ENCODE peak calls at places on chromosomes 11 and 22, in six cellular contexts. One of them, this sample, is unnamed.
A peak's percentile ranks its signal among the peaks of the same experiment; 100 is the strongest.

GRCh38 chr11:75931124-75931523 is 116.1 kb downstream of the UVRAG start:
- DNase-seq in chondrocyte: no peak
- DNase-seq in progenitor cell of endocrine pancreas: no peak
- DNase-seq in WTC11: no peak
- DNase-seq in Calu3: no peak
- DNase-seq in lower leg skin: no peak
- DNase-seq in this sample: no peak

GRCh38 chr11:8732748-8733241 is 50.2 kb downstream of the RPL27A start:
- DNase-seq in WTC11: no peak
- DNase-seq in lower leg skin: no peak
- DNase-seq in Calu3: no peak
- DNase-seq in chondrocyte: no peak
- DNase-seq in progenitor cell of endocrine pancreas: no peak
- DNase-seq in this sample: no peak

GRCh38 chr11:114169321-114169749 is 109.8 kb downstream of the ZBTB16 start:
- DNase-seq in lower leg skin: peak; percentile 93
- DNase-seq in chondrocyte: no peak
- DNase-seq in Calu3: no peak
- DNase-seq in WTC11: no peak
- DNase-seq in progenitor cell of endocrine pancreas: no peak
- DNase-seq in this sample: no peak

GRCh38 chr11:20671856-20672546 is 2.6 kb downstream of the NELL1 start:
- DNase-seq in progenitor cell of endocrine pancreas: no peak
- DNase-seq in lower leg skin: no peak
- DNase-seq in Calu3: no peak
- DNase-seq in chondrocyte: no peak
- DNase-seq in WTC11: no peak
- DNase-seq in this sample: no peak

GRCh38 chr11:75536786-75537629 is 11.3 kb upstream of the GDPD5 start:
- DNase-seq in chondrocyte: no peak
- DNase-seq in Calu3: peak; percentile 69
- DNase-seq in WTC11: no peak
- DNase-seq in lower leg skin: no peak
- DNase-seq in progenitor cell of endocrine pancreas: no peak
- DNase-seq in this sample: no peak

GRCh38 chr11:59551651-59552521 is 40.5 kb downstream of the OR4D9 start:
- DNase-seq in lower leg skin: peak; percentile 83
- DNase-seq in progenitor cell of endocrine pancreas: no peak
- DNase-seq in Calu3: no peak
- DNase-seq in WTC11: peak; percentile 44
- DNase-seq in chondrocyte: no peak
- DNase-seq in this sample: peak; percentile 57

GRCh38 chr11:87092159-87092558 is 54.4 kb downstream of the TMEM135 start:
- DNase-seq in progenitor cell of endocrine pancreas: no peak
- DNase-seq in WTC11: no peak
- DNase-seq in lower leg skin: no peak
- DNase-seq in chondrocyte: no peak
- DNase-seq in Calu3: no peak
- DNase-seq in this sample: no peak

GRCh38 chr11:71342951-71343827 is 90.8 kb upstream of the SHANK2 start:
- DNase-seq in lower leg skin: no peak
- DNase-seq in chondrocyte: no peak
- DNase-seq in progenitor cell of endocrine pancreas: peak; percentile 54
- DNase-seq in WTC11: peak; percentile 84
- DNase-seq in Calu3: peak; percentile 76
- DNase-seq in this sample: peak; percentile 43

GRCh38 chr22:39434243-39434653 is 22.6 kb upstream of the MGAT3 start:
- DNase-seq in chondrocyte: no peak
- DNase-seq in WTC11: no peak
- DNase-seq in progenitor cell of endocrine pancreas: no peak
- DNase-seq in lower leg skin: no peak
- DNase-seq in Calu3: no peak
- DNase-seq in this sample: no peak

GRCh38 chr22:44882226-44882905 is 127.4 kb downstream of the PHF21B start:
- DNase-seq in chondrocyte: peak; percentile 62
- DNase-seq in Calu3: no peak
- DNase-seq in WTC11: no peak
- DNase-seq in progenitor cell of endocrine pancreas: no peak
- DNase-seq in lower leg skin: peak; percentile 54
- DNase-seq in this sample: no peak

GRCh38 chr22:47063071-47063509 is 300.6 kb downstream of the TBC1D22A start:
- DNase-seq in WTC11: no peak
- DNase-seq in progenitor cell of endocrine pancreas: no peak
- DNase-seq in chondrocyte: peak; percentile 74
- DNase-seq in lower leg skin: peak; percentile 66
- DNase-seq in Calu3: no peak
- DNase-seq in this sample: no peak

GRCh38 chr22:31579835-31580242 is 82.2 kb downstream of the PISD start:
- DNase-seq in lower leg skin: peak; percentile 17
- DNase-seq in progenitor cell of endocrine pancreas: no peak
- DNase-seq in chondrocyte: no peak
- DNase-seq in Calu3: no peak
- DNase-seq in WTC11: no peak
- DNase-seq in this sample: no peak

GRCh38 chr11:30333405-30333804 is 10.5 kb downstream of the ARL14EP start:
- DNase-seq in progenitor cell of endocrine pancreas: no peak
- DNase-seq in Calu3: peak; percentile 16
- DNase-seq in WTC11: no peak
- DNase-seq in chondrocyte: no peak
- DNase-seq in lower leg skin: no peak
- DNase-seq in this sample: no peak

GRCh38 chr11:70952171-70952570 is 300.2 kb downstream of the SHANK2 start:
- DNase-seq in progenitor cell of endocrine pancreas: no peak
- DNase-seq in lower leg skin: no peak
- DNase-seq in WTC11: no peak
- DNase-seq in chondrocyte: no peak
- DNase-seq in Calu3: no peak
- DNase-seq in this sample: no peak

GRCh38 chr22:45155050-45155840 is 8.5 kb upstream of the NUP50 start:
- DNase-seq in lower leg skin: no peak
- DNase-seq in progenitor cell of endocrine pancreas: no peak
- DNase-seq in Calu3: no peak
- DNase-seq in WTC11: no peak
- DNase-seq in chondrocyte: no peak
- DNase-seq in this sample: no peak

GRCh38 chr11:120022617-120023016 is 115.3 kb downstream of the TRIM29 start:
- DNase-seq in chondrocyte: no peak
- DNase-seq in progenitor cell of endocrine pancreas: no peak
- DNase-seq in Calu3: no peak
- DNase-seq in lower leg skin: peak; percentile 54
- DNase-seq in WTC11: no peak
- DNase-seq in this sample: no peak

GRCh38 chr11:76666408-76666807 is 4.1 kb downstream of the LRRC32 start:
- DNase-seq in lower leg skin: peak; percentile 87
- DNase-seq in Calu3: no peak
- DNase-seq in progenitor cell of endocrine pancreas: no peak
- DNase-seq in WTC11: no peak
- DNase-seq in chondrocyte: peak; percentile 88
- DNase-seq in this sample: no peak

GRCh38 chr22:39214383-39215069 is 30.3 kb downstream of the PDGFB start:
- DNase-seq in Calu3: peak; percentile 76
- DNase-seq in chondrocyte: peak; percentile 38
- DNase-seq in lower leg skin: peak; percentile 48
- DNase-seq in progenitor cell of endocrine pancreas: no peak
- DNase-seq in WTC11: peak; percentile 57
- DNase-seq in this sample: no peak

GRCh38 chr11:279966-280761 is 2.0 kb downstream of the NLRP6 start:
- DNase-seq in progenitor cell of endocrine pancreas: no peak
- DNase-seq in WTC11: peak; percentile 46
- DNase-seq in lower leg skin: peak; percentile 84
- DNase-seq in chondrocyte: peak; percentile 77
- DNase-seq in Calu3: peak; percentile 27
- DNase-seq in this sample: no peak

DNA sequence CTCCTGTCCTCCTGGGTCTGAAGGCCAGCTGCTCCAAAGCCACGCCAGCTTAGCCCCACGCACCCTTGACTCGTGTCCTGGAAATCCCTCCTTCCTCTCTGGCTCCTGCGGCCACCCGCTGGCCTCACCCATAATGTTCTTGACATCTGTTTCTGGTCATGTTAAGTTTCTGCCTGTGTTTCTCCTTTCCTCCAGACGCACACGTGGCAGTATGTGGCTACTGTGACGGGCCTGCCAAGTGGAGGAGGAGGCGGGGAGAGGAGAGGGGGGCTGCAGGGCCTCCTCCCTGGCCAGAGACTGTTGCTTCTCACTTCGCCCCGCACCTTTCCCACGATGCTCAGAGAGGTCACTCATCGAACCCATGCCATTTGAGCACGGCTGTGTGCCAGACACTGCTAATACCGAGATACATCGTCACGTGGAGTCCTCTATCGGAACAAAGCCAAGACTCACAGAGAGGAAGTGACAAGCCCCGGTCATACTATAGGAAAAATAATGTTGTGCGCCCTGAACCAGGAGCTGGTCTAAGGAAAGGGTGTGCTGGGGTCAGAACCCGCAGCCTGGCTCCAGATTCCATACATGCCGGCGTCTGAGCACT is 11.5 kb downstream of the C1QTNF6 start:
- DNase-seq in progenitor cell of endocrine pancreas: no peak
- DNase-seq in chondrocyte: peak; percentile 75
- DNase-seq in lower leg skin: peak; percentile 90
- DNase-seq in WTC11: no peak
- DNase-seq in Calu3: no peak
- DNase-seq in this sample: no peak
- TF ChIP-seq CTCF in progenitor cell of endocrine pancreas: no peak
- TF ChIP-seq CTCF in chondrocyte: no peak
- TF ChIP-seq CTCF in lower leg skin: no peak
- TF ChIP-seq CTCF in WTC11: no peak
- TF ChIP-seq CTCF in Calu3: no peak
- TF ChIP-seq CTCF in this sample: no peak

DNA sequence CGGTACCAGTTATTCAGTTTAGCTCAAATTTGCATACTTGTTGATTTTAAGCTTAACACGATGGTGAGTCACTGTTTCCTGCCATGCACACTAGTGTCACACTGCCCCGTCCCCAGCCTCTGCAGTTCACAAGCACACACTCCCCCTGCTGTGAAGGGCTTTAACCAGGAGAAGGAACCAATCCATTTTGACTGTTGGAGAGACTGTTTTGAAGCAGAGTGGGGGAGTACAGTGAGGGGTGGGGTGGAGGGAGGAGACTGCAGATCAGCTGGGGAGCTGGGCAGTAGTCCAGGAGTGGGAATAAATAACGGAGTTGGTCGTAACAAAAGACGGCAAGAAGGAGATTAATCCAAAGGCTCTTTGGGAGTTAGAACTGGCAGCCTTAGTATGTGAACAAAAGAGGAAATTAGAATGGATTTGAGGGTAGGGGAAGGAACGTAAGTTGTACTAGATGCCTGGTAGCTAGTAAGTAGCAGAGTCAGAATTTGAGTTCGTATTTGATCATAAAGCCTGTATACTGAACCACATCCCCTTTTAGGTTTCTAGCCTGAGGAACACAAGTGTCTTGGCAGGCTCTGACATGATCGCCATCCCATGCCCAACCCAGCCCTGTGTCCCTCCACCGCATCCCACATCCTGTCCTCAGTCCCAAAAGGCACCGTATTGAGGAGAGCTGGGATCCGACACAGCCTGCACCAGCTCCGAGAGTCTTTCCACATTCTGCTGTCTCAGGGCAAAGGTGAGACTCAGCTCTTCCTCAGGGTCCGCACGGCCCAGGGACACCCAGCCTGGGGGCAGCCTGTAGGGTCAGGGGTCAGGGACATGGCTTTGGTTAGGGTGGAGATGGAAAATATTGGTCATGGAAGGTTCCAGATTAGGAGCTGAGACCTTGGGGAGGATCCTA is 853 bp downstream of the TPP1 start:
- DNase-seq in lower leg skin: no peak
- DNase-seq in Calu3: no peak
- DNase-seq in chondrocyte: no peak
- DNase-seq in WTC11: no peak
- DNase-seq in progenitor cell of endocrine pancreas: no peak
- DNase-seq in this sample: no peak
- TF ChIP-seq CTCF in lower leg skin: no peak
- TF ChIP-seq CTCF in Calu3: no peak
- TF ChIP-seq CTCF in chondrocyte: peak; percentile 37
- TF ChIP-seq CTCF in WTC11: no peak
- TF ChIP-seq CTCF in progenitor cell of endocrine pancreas: no peak
- TF ChIP-seq CTCF in this sample: no peak

DNA sequence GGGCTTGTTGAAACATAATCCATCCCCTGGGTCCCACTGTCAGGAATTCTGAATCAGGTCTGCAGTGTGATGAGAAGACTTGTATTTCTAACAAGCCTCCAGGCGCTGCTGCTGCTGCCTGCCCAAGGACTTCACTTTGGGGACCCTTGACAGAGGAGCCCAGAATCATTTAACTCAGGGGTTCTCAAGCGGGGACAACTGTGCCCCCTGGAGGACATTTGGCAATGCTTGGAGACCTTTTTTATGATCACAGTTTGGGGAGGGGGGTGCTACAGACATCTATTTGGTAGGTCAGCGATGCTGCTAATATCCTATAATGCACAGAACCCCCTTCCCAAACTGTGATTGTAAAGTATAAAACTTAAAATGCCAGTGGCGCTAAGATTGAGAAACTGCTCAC is 312.8 kb downstream of the OPCML start:
- DNase-seq in WTC11: peak; percentile 39
- DNase-seq in lower leg skin: no peak
- DNase-seq in Calu3: no peak
- DNase-seq in progenitor cell of endocrine pancreas: no peak
- DNase-seq in chondrocyte: no peak
- DNase-seq in this sample: no peak
- TF ChIP-seq CTCF in WTC11: no peak
- TF ChIP-seq CTCF in lower leg skin: no peak
- TF ChIP-seq CTCF in Calu3: no peak
- TF ChIP-seq CTCF in progenitor cell of endocrine pancreas: no peak
- TF ChIP-seq CTCF in chondrocyte: no peak
- TF ChIP-seq CTCF in this sample: peak; percentile 28

GRCh38 chr11:73629907-73630306 is 16.5 kb upstream of the PLEKHB1 start:
- DNase-seq in progenitor cell of endocrine pancreas: no peak
- DNase-seq in chondrocyte: no peak
- DNase-seq in WTC11: no peak
- DNase-seq in Calu3: no peak
- DNase-seq in lower leg skin: no peak
- DNase-seq in this sample: no peak

GRCh38 chr11:73623651-73624050 is 22.7 kb upstream of the PLEKHB1 start:
- DNase-seq in Calu3: no peak
- DNase-seq in progenitor cell of endocrine pancreas: no peak
- DNase-seq in lower leg skin: no peak
- DNase-seq in WTC11: no peak
- DNase-seq in chondrocyte: no peak
- DNase-seq in this sample: no peak

GRCh38 chr11:73622920-73623593 is 23.3 kb upstream of the PLEKHB1 start:
- DNase-seq in lower leg skin: no peak
- DNase-seq in WTC11: no peak
- DNase-seq in progenitor cell of endocrine pancreas: no peak
- DNase-seq in chondrocyte: no peak
- DNase-seq in Calu3: no peak
- DNase-seq in this sample: no peak

GRCh38 chr11:73625690-73626318 is 20.6 kb upstream of the PLEKHB1 start:
- DNase-seq in Calu3: peak; percentile 84
- DNase-seq in WTC11: peak; percentile 83
- DNase-seq in progenitor cell of endocrine pancreas: peak; percentile 52
- DNase-seq in chondrocyte: no peak
- DNase-seq in lower leg skin: peak; percentile 94
- DNase-seq in this sample: peak; percentile 78
- TF ChIP-seq CTCF in Calu3: peak; percentile 78
- TF ChIP-seq CTCF in WTC11: peak; percentile 92
- TF ChIP-seq CTCF in progenitor cell of endocrine pancreas: peak; percentile 94
- TF ChIP-seq CTCF in chondrocyte: peak; percentile 95
- TF ChIP-seq CTCF in lower leg skin: no peak
- TF ChIP-seq CTCF in this sample: peak; percentile 95